ENCODE peak calls at places on chromosomes 2 and 18, in five cellular contexts. X, B, W, J and L are unnamed samples.

GRCh38 chr2:237692601-237693079 is 65.3 kb downstream of the LRRFIP1 start:
- DNase-seq in X (no peak), B (peak), W (peak), J (peak), L (no peak)

GRCh38 chr18:36322734-36323133 is 25.2 kb downstream of the FHOD3 start:
- DNase-seq in X (peak), B (no peak), W (no peak), J (no peak), L (no peak)

GRCh38 chr18:61975526-61976326 is 82.9 kb upstream of the RNF152 start:
- DNase-seq in X (no peak), B (no peak), W (no peak), J (no peak), L (no peak)

GRCh38 chr2:25341031-25341727 is 546 bp downstream of the DNMT3A start:
- DNase-seq in X (no peak), B (peak), W (no peak), J (peak), L (no peak)

GRCh38 chr2:88227446-88227845 is 57.3 kb downstream of the THNSL2 start:
- DNase-seq in X (no peak), B (no peak), W (no peak), J (no peak), L (no peak)

GRCh38 chr2:118878531-118879149 is 31.2 kb upstream of the EN1 start:
- DNase-seq in X (no peak), B (no peak), W (no peak), J (no peak), L (no peak)

GRCh38 chr2:94987074-94988020 is 38.2 kb upstream of the MAL start:
- DNase-seq in X (peak), B (no peak), W (no peak), J (peak), L (peak)

GRCh38 chr2:24050041-24050655 is 607 bp downstream of the FKBP1B start:
- DNase-seq in X (no peak), B (peak), W (peak), J (peak), L (no peak)

GRCh38 chr2:192146069-192147006 is 48.4 kb downstream of the TMEFF2 start:
- DNase-seq in X (no peak), B (no peak), W (no peak), J (no peak), L (no peak)

GRCh38 chr2:30185175-30185574 is 38.4 kb downstream of the YPEL5 start:
- DNase-seq in X (no peak), B (no peak), W (no peak), J (no peak), L (no peak)

GRCh38 chr2:95289251-95289650 is 7.9 kb upstream of the KCNIP3 start:
- DNase-seq in X (no peak), B (no peak), W (peak), J (no peak), L (no peak)

GRCh38 chr2:153287109-153287801 is 191.3 kb downstream of the RPRM start:
- DNase-seq in X (no peak), B (no peak), W (peak), J (peak), L (no peak)

GRCh38 chr18:2898131-2898640 is 51.4 kb downstream of the EMILIN2 start:
- DNase-seq in X (no peak), B (no peak), W (no peak), J (peak), L (no peak)

GRCh38 chr2:232028631-232029030 is 67.1 kb downstream of the DIS3L2 start:
- DNase-seq in X (no peak), B (no peak), W (no peak), J (no peak), L (no peak)

GRCh38 chr18:73785276-73785675 is 362.4 kb downstream of the FBXO15 start:
- DNase-seq in X (no peak), B (no peak), W (no peak), J (no peak), L (no peak)

GRCh38 chr2:212898011-212898410 is 253.4 kb downstream of the IKZF2 start:
- DNase-seq in X (no peak), B (no peak), W (no peak), J (no peak), L (no peak)

GRCh38 chr2:174561283-174562275 is 36.0 kb downstream of the WIPF1 start:
- DNase-seq in X (no peak), B (peak), W (no peak), J (no peak), L (peak)

GRCh38 chr2:215973111-215973792 is 40.1 kb downstream of the MREG start:
- DNase-seq in X (no peak), B (no peak), W (no peak), J (no peak), L (no peak)

GRCh38 chr2:172438741-172439508 is 11.5 kb downstream of the ITGA6 start:
- DNase-seq in X (no peak), B (peak), W (no peak), J (no peak), L (no peak)

GRCh38 chr2:150400849-150401248 is 86.6 kb downstream of the RND3 start:
- DNase-seq in X (no peak), B (no peak), W (no peak), J (no peak), L (no peak)

GRCh38 chr2:150403457-150403856 is 84.0 kb downstream of the RND3 start:
- DNase-seq in X (no peak), B (no peak), W (no peak), J (no peak), L (no peak)

GRCh38 chr2:150409196-150409595 is 78.3 kb downstream of the RND3 start:
- DNase-seq in X (no peak), B (no peak), W (no peak), J (no peak), L (no peak)

DNA sequence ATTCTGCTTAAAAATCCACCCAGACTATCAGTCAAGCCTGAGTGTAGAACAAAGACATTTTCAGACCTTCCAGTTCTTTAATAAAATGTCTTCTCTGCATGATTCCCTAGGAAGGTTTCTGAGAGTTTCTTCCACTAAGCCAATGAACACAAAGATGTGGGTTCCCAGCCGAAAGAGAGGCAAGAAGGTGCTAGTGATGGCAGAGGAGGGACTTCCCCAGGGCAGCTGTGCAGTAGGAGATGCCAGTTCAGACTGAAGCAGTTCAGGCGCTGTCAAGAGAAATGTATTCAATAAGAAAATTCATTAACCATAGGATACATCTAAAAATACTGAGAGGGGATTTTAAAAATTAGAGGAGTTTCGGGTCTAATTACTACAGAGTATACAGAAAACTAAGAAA is 83.3 kb downstream of the RND3 start:
- DNase-seq in X (no peak), B (no peak), W (no peak), J (no peak), L (no peak)
- H3K4me3 ChIP-seq in X (no peak), B (no peak), W (no peak), J (no peak), L (no peak)

DNA sequence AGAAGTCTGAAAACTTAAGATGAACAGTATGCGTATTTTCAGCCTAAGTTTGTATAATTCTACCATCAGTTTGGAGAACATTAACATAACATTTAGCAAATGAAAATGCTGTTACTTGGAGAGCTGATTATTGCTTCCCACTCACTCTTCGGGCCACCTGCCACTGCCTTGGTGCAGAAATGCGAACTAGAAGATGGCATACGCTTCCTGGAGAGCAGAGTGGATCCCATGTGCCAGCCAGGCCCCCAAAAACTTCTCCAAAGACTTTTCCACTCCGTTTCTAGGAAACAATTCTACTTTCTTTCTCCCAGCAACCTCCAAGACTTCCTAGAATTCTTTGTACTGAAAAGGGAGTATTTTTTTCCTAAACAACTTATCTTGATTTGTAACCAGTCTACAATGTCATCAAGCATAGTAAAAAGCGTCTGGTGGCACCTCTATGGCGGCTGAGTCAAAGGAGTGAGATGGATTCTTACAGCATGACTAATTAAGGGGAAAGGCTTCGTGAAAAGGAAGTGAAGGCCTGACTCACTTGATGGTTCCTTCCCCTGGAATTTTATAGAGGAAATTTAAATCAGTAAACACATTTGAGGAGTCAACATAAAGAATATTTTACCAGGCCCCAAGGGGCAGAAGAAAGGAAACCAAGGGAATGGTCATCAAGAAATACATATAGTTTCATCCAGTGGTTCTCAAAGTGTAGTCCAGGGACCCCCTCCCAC is 36.6 kb downstream of the FEZ2 start:
- DNase-seq in X (no peak), B (peak), W (peak), J (no peak), L (no peak)
- TF ChIP-seq POLR2AphosphoS5 in X (no peak), B (no peak), W (no peak), J (peak), L (no peak)

DNA sequence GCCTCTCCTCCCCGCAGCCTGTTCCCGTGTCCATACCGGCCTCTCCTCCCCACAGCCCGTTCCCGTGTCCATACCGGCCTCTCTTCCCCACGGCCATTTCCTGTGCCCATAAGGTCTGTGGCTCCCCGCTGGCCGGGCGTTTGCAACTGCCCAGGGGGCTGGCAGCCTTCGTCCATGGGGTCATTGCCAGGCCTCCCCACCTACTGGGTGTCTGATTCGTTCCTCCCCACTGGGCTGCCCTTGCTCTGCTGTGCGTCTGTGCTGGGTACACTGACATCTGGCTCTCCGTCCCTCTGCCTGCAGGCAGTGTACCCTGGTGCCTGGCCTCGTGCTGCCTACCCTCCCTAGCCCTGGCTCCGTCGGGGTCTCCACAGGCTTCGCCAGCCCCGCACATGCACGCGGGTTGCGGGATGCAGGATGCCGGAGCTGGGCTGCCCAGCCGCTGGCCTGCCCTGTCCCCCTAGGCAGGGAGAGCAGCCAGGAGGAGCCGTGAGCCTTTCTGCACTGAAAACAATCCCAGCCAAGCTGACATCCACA is 67.8 kb downstream of the NFATC1 start:
- DNase-seq in X (no peak), B (no peak), W (no peak), J (peak), L (no peak)
- H3K27ac ChIP-seq in X (no peak), B (no peak), W (no peak), J (no peak), L (no peak)

GRCh38 chr2:166375736-166376487 is at the start of gene SCN9A:
- DNase-seq in X (no peak), B (peak), W (peak), J (peak), L (peak)

GRCh38 chr2:166375205-166375735 is 474 bp downstream of the SCN9A start:
- DNase-seq in X (no peak), B (no peak), W (peak), J (no peak), L (no peak)

GRCh38 chr2:166376873-166377272 is 1.1 kb upstream of the SCN9A start:
- DNase-seq in X (no peak), B (no peak), W (no peak), J (no peak), L (no peak)

GRCh38 chr2:166373951-166374350 is 1.8 kb downstream of the SCN9A start:
- DNase-seq in X (no peak), B (peak), W (peak), J (no peak), L (no peak)

GRCh38 chr2:166376488-166376828 is 714 bp upstream of the SCN9A start:
- DNase-seq in X (no peak), B (no peak), W (no peak), J (no peak), L (no peak)
- H3K4me3 ChIP-seq in X (peak), B (peak), W (peak), J (peak), L (peak)

DNA sequence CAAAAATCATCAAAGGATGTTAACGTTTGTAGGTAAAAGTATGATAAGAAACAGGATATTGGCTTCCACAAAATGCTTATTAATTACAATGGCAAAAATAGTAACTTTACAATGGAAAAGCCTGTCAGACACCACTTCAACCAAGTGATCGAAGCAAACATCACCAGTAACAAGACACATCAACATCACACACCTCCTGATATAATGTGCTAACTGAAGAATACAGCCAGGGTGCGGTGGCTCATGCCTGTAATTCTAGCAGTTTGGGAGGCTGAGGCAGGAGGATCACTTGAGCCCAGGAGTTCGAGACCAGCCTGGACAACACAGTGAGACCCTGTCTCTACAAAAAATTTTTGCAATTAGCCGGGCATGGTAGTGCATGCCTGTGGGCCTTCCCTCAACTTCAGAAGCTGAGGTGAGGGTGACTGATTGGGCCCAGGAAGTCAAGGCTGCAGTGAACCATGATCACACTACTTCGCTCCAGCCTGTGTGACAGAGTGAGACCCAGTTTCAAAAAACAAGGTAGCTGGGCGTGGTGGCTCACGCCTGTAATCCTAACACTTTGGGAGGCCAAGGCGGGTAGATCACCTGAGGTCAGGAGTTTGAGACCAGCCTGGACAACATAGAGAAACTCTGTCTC is 15.0 kb downstream of the MGAT4A start:
- DNase-seq in X (no peak), B (no peak), W (no peak), J (no peak), L (no peak)
- TF ChIP-seq POLR2AphosphoS5 in X (no peak), B (no peak), W (no peak), J (no peak), L (no peak)

DNA sequence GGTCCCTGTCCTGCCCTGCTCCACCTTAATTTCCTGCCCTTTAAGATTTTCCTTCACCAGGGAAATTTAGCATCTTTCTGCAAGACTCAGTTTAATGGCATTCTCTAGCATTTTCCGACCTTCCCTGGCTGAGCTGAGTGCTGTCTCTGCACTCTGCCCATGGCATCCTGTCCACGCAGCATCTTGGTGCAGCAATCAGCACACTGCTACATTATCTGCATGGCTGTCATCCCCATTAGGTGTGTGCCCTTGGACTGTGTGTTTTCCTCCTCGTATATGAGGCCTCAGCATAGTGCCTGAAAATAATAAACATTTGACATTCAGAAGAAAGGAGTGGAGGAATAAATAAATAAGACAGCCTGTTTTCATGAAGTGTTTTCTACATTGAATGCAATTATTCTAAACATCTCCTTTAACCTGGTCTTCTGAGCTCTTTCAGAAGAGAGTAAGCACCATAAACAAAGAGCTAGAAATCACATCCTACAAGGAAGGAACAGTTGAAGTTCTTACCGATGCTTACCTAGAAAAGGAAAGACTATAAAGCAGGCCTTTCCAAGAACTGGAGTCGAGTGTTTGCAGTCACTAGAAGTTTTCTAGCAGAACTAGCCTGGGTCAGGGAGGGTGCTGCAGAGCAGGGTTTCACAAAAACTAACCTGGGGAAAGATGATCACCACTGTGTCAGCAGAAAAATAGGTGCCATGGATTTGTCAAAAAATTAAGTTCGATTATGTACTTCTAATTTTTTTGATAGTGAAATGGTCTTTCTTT is 131.4 kb upstream of the ITGB6 start:
- DNase-seq in X (no peak), B (no peak), W (no peak), J (no peak), L (no peak)
- H3K27ac ChIP-seq in X (no peak), B (no peak), W (no peak), J (no peak), L (no peak)

DNA sequence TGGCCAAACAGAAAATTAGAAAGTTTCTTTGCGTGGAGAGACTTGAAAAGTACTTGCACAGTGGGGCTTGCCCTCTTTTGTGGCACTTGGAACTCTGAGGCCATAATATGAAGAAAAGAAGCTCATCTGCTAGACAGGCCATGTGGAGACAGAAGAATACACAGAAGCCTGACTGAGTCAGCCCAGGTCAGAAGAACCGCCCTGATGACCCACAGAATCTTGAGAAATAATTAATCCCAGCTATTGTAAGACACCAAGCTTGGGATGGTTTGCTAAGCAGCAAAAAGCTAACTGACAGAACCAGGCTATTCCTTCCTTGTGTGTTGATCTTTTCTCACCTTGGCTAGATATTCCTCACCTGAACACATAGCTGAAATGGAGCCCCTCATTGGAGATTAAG is 33.7 kb downstream of the G6PC2 start:
- DNase-seq in X (no peak), B (no peak), W (no peak), J (no peak), L (no peak)
- H3K4me3 ChIP-seq in X (no peak), B (no peak), W (no peak), J (no peak), L (no peak)

GRCh38 chr2:227783404-227784138 is 30.1 kb upstream of the CCL20 start:
- DNase-seq in X (no peak), B (no peak), W (no peak), J (no peak), L (no peak)
- TF ChIP-seq POLR2AphosphoS5 in X (no peak), B (no peak), W (no peak), J (no peak), L (no peak)